ENCODE peak calls at places on chromosomes 13 and 19, in six cellular contexts. One of them, this sample, is unnamed.
A peak's percentile ranks its signal among the peaks of the same experiment; 100 is the strongest.

GRCh38 chr19:50377051-50377441 is 789 bp downstream of the NR1H2 start:
- DNase-seq in dermis blood vessel endothelial cell: peak; percentile 25
- DNase-seq in OCI-M1: peak; percentile 78
- DNase-seq in NCI-H345: peak; percentile 64
- DNase-seq in foreskin fibroblast: no peak
- DNase-seq in cardiac fibroblast: no peak
- DNase-seq in this sample: no peak

GRCh38 chr19:12867120-12868099 is 13.8 kb downstream of the DNASE2 start:
- DNase-seq in dermis blood vessel endothelial cell: peak; percentile 70
- DNase-seq in OCI-M1: peak; percentile 85
- DNase-seq in NCI-H345: no peak
- DNase-seq in foreskin fibroblast: peak; percentile 76
- DNase-seq in cardiac fibroblast: peak; percentile 68
- DNase-seq in this sample: peak; percentile 20

GRCh38 chr19:5775668-5776309 is 8.8 kb downstream of the PRR22 start:
- DNase-seq in dermis blood vessel endothelial cell: no peak
- DNase-seq in OCI-M1: no peak
- DNase-seq in NCI-H345: no peak
- DNase-seq in foreskin fibroblast: peak; percentile 93
- DNase-seq in cardiac fibroblast: peak; percentile 53
- DNase-seq in this sample: peak; percentile 75

GRCh38 chr19:16113727-16114126 is 2.0 kb downstream of the RAB8A start:
- DNase-seq in dermis blood vessel endothelial cell: no peak
- DNase-seq in OCI-M1: no peak
- DNase-seq in NCI-H345: no peak
- DNase-seq in foreskin fibroblast: no peak
- DNase-seq in cardiac fibroblast: no peak
- DNase-seq in this sample: no peak

GRCh38 chr13:79775830-79776229 is 294.9 kb downstream of the NDFIP2 start:
- DNase-seq in dermis blood vessel endothelial cell: peak; percentile 91
- DNase-seq in OCI-M1: peak; percentile 82
- DNase-seq in NCI-H345: peak; percentile 18
- DNase-seq in foreskin fibroblast: peak; percentile 90
- DNase-seq in cardiac fibroblast: peak; percentile 88
- DNase-seq in this sample: peak; percentile 77

GRCh38 chr13:100392709-100393630 is 195.6 kb downstream of the GGACT start:
- DNase-seq in dermis blood vessel endothelial cell: peak; percentile 98
- DNase-seq in OCI-M1: peak; percentile 93
- DNase-seq in NCI-H345: no peak
- DNase-seq in foreskin fibroblast: peak; percentile 99
- DNase-seq in cardiac fibroblast: peak; percentile 99
- DNase-seq in this sample: peak; percentile 99

GRCh38 chr13:28534210-28534609 is 39.3 kb upstream of the FLT1 start:
- DNase-seq in dermis blood vessel endothelial cell: no peak
- DNase-seq in OCI-M1: no peak
- DNase-seq in NCI-H345: no peak
- DNase-seq in foreskin fibroblast: no peak
- DNase-seq in cardiac fibroblast: no peak
- DNase-seq in this sample: no peak

GRCh38 chr19:5046339-5047039 is 77.6 kb downstream of the KDM4B start:
- DNase-seq in dermis blood vessel endothelial cell: no peak
- DNase-seq in OCI-M1: no peak
- DNase-seq in NCI-H345: peak; percentile 96
- DNase-seq in foreskin fibroblast: peak; percentile 73
- DNase-seq in cardiac fibroblast: no peak
- DNase-seq in this sample: no peak

GRCh38 chr19:38704488-38705026 is 39.7 kb downstream of the CAPN12 start:
- DNase-seq in dermis blood vessel endothelial cell: no peak
- DNase-seq in OCI-M1: no peak
- DNase-seq in NCI-H345: no peak
- DNase-seq in foreskin fibroblast: no peak
- DNase-seq in cardiac fibroblast: no peak
- DNase-seq in this sample: no peak

GRCh38 chr19:33781996-33782395 is 14.7 kb upstream of the KCTD15 start:
- DNase-seq in dermis blood vessel endothelial cell: no peak
- DNase-seq in OCI-M1: no peak
- DNase-seq in NCI-H345: no peak
- DNase-seq in foreskin fibroblast: no peak
- DNase-seq in cardiac fibroblast: no peak
- DNase-seq in this sample: no peak

GRCh38 chr13:21050288-21051197 is 10.8 kb downstream of the LATS2 start:
- DNase-seq in dermis blood vessel endothelial cell: no peak
- DNase-seq in OCI-M1: no peak
- DNase-seq in NCI-H345: no peak
- DNase-seq in foreskin fibroblast: no peak
- DNase-seq in cardiac fibroblast: no peak
- DNase-seq in this sample: no peak

GRCh38 chr19:29404951-29405727 is 120.7 kb upstream of the VSTM2B start:
- DNase-seq in dermis blood vessel endothelial cell: no peak
- DNase-seq in OCI-M1: no peak
- DNase-seq in NCI-H345: peak; percentile 99
- DNase-seq in foreskin fibroblast: no peak
- DNase-seq in cardiac fibroblast: no peak
- DNase-seq in this sample: no peak

GRCh38 chr13:23609414-23610186 is 39.4 kb downstream of the TNFRSF19 start:
- DNase-seq in dermis blood vessel endothelial cell: peak; percentile 55
- DNase-seq in OCI-M1: no peak
- DNase-seq in NCI-H345: no peak
- DNase-seq in foreskin fibroblast: peak; percentile 90
- DNase-seq in cardiac fibroblast: peak; percentile 67
- DNase-seq in this sample: peak; percentile 46

GRCh38 chr19:11381535-11382369 is 2.4 kb downstream of the EPOR start:
- DNase-seq in dermis blood vessel endothelial cell: peak; percentile 90
- DNase-seq in OCI-M1: peak; percentile 44
- DNase-seq in NCI-H345: peak; percentile 58
- DNase-seq in foreskin fibroblast: peak; percentile 97
- DNase-seq in cardiac fibroblast: peak; percentile 84
- DNase-seq in this sample: peak; percentile 72

GRCh38 chr19:7595466-7596133 is at the start of gene CAMSAP3:
- DNase-seq in dermis blood vessel endothelial cell: no peak
- DNase-seq in OCI-M1: no peak
- DNase-seq in NCI-H345: peak; percentile 81
- DNase-seq in foreskin fibroblast: peak; percentile 72
- DNase-seq in cardiac fibroblast: no peak
- DNase-seq in this sample: peak; percentile 26

GRCh38 chr13:94710081-94710809 is 2.1 kb downstream of the SOX21 start:
- DNase-seq in dermis blood vessel endothelial cell: peak; percentile 12
- DNase-seq in OCI-M1: peak; percentile 67
- DNase-seq in NCI-H345: peak; percentile 71
- DNase-seq in foreskin fibroblast: no peak
- DNase-seq in cardiac fibroblast: no peak
- DNase-seq in this sample: no peak